ENCODE peak calls at places on chromosomes 3 and 15, in seven cellular contexts. J, C, A, U, Z, Q and I are unnamed samples.

GRCh38 chr3:190552969-190553759 is 39.3 kb downstream of the IL1RAP start:
- DNase-seq in C (no peak), U (no peak), Z (no peak), J (no peak), A (no peak), Q (peak; percentile 9), I (no peak)

GRCh38 chr3:128482857-128483656 is 9.9 kb downstream of the GATA2 start:
- DNase-seq in A (peak; percentile 73), Z (no peak), J (no peak), Q (no peak), U (peak; percentile 94), C (no peak), I (no peak)

GRCh38 chr3:15050405-15051092 is 14.6 kb downstream of the MRPS25 start:
- DNase-seq in U (no peak), J (no peak), A (no peak), Q (no peak), Z (no peak), C (no peak), I (no peak)

GRCh38 chr3:72655758-72656157 is 192.5 kb downstream of the SHQ1 start:
- DNase-seq in C (no peak), Q (no peak), J (no peak), A (no peak), Z (no peak), U (no peak), I (no peak)

GRCh38 chr3:146968204-146968651 is 363.1 kb upstream of the PLSCR5 start:
- DNase-seq in Z (no peak), C (no peak), J (no peak), A (peak; percentile 87), U (peak; percentile 60), Q (no peak), I (no peak)

GRCh38 chr3:137770821-137771399 is 6.8 kb downstream of the SOX14 start:
- DNase-seq in J (no peak), U (no peak), Q (peak; percentile 14), Z (peak; percentile 12), C (no peak), A (no peak), I (no peak)

GRCh38 chr15:90006217-90007088 is 5.3 kb downstream of the ZNF710 start:
- DNase-seq in J (no peak), Q (peak; percentile 37), Z (no peak), A (no peak), U (no peak), C (no peak), I (no peak)

GRCh38 chr3:103712320-103713008 is 1277.6 kb downstream of the ZPLD1 start:
- DNase-seq in C (no peak), Z (no peak), J (no peak), A (peak; percentile 44), Q (no peak), U (no peak), I (peak; percentile 27)

GRCh38 chr3:130811552-130811951 is 64.9 kb upstream of the PIK3R4 start:
- DNase-seq in J (no peak), Q (peak; percentile 73), C (no peak), Z (no peak), A (no peak), U (no peak), I (no peak)

GRCh38 chr3:197466586-197467399 is 89.0 kb downstream of the BDH1 start:
- DNase-seq in Z (no peak), U (peak; percentile 76), C (no peak), A (peak; percentile 71), Q (no peak), J (no peak), I (peak; percentile 57)